ENCODE peak calls at places on chromosomes 1 and 21, in four cellular contexts. H, O, V and K are unnamed samples.

GRCh38 chr1:30888975-30889374 is 19.6 kb downstream of the SDC3 start:
- DNase-seq in H (no peak), O (no peak), V (no peak), K (no peak)

GRCh38 chr1:221356693-221357092 is 385.2 kb downstream of the DUSP10 start:
- DNase-seq in V (no peak), O (no peak), H (no peak), K (no peak)

GRCh38 chr1:156789621-156790318 is 22.4 kb downstream of the PRCC start:
- DNase-seq in V (no peak), O (no peak), H (no peak), K (no peak)

GRCh38 chr1:86994061-86994460 is 79.6 kb downstream of the HS2ST1 start:
- DNase-seq in H (no peak), V (no peak), O (no peak), K (no peak)

GRCh38 chr1:84876353-84876752 is 16.7 kb downstream of the LPAR3 start:
- DNase-seq in V (no peak), H (no peak), O (no peak), K (no peak)

GRCh38 chr1:246372502-246372901 is 134.6 kb downstream of the SMYD3 start:
- DNase-seq in V (no peak), O (no peak), H (no peak), K (no peak)

GRCh38 chr1:229230136-229230892 is 40.6 kb upstream of the RAB4A start:
- DNase-seq in O (peak; percentile 74), V (no peak), H (no peak), K (peak; percentile 52)

GRCh38 chr1:187999973-188000372 is 1171.2 kb downstream of the PLA2G4A start:
- DNase-seq in V (no peak), O (peak; percentile 2), H (no peak), K (no peak)

GRCh38 chr21:36910581-36911307 is 55.7 kb downstream of the HLCS start:
- DNase-seq in H (no peak), O (peak; percentile 17), V (no peak), K (no peak)

GRCh38 chr21:44317241-44317782 is 17.5 kb downstream of the PFKL start:
- DNase-seq in H (no peak), O (no peak), V (no peak), K (no peak)

GRCh38 chr1:118960026-118960561 is 28.0 kb downstream of the TBX15 start:
- DNase-seq in H (no peak), O (peak; percentile 33), V (no peak), K (peak; percentile 20)

GRCh38 chr1:93963585-93963984 is 54.4 kb upstream of the GCLM start:
- DNase-seq in V (no peak), H (no peak), O (peak; percentile 37), K (no peak)

GRCh38 chr1:44907909-44908308 is 64.9 kb upstream of the PTCH2 start:
- DNase-seq in H (no peak), V (no peak), O (no peak), K (no peak)

GRCh38 chr1:41481109-41481775 is 3.2 kb downstream of the EDN2 start:
- DNase-seq in H (no peak), V (no peak), O (no peak), K (no peak)

GRCh38 chr1:7229696-7230095 is 444.4 kb downstream of the CAMTA1 start:
- DNase-seq in O (no peak), V (no peak), H (no peak), K (no peak)

GRCh38 chr1:237012789-237013383 is 8.6 kb upstream of the MT1HL1 start:
- DNase-seq in V (peak; percentile 84), O (peak; percentile 42), H (no peak), K (no peak)

GRCh38 chr1:44819594-44820327 is 11.4 kb downstream of the BTBD19 start:
- DNase-seq in V (peak; percentile 88), H (peak; percentile 83), O (peak; percentile 92), K (peak; percentile 91)

GRCh38 chr1:202210370-202210769 is 16.8 kb downstream of the LGR6 start:
- DNase-seq in H (no peak), O (peak; percentile 48), V (no peak), K (no peak)

GRCh38 chr1:7561331-7561921 is 209.7 kb upstream of the VAMP3 start:
- DNase-seq in H (no peak), V (no peak), O (no peak), K (peak; percentile 48)

DNA sequence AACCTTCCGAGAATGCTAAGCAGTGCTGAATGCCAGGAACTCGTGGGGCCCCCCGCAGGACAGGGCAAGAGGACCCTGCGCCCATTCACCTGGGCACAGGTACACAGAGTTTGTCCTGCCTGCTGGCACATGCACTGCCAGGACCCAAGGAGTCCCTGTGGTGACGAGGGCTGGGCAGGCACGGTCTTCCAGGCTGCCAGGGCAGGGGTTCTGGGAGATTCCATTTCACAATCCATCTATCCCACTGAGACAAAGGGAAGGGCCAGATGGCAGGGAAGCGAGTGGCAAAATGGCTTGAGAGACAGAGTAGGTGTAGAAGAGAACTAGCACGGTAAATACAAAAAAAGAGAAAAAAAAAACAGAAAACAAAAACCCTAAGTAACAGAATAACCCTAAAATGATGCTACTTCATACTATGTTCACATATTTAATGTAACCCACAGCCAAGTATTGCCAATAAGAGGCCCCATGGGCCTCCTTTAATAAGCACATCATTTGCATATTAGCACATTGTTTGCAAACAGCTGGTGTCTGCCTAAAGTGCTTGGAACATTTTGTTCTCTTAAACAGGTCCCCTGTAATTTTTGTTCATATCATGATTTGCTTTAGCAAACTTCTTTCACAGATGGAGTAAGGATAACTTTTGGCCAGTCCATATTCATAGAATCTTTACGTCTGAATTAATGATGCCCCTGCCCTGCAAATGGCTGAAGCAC is 83.8 kb downstream of the STUM start:
- DNase-seq in O (no peak), V (peak; percentile 21), H (no peak), K (no peak)
- TF ChIP-seq CTCF in O (no peak), V (no peak), H (no peak), K (no peak)

GRCh38 chr1:23798662-23799142 is 1.9 kb downstream of the GALE start:
- DNase-seq in O (no peak), H (no peak), V (no peak), K (no peak)
- TF ChIP-seq CTCF in O (peak; percentile 10), H (no peak), V (no peak), K (no peak)

GRCh38 chr1:39104158-39105060 is 78.3 kb downstream of the NDUFS5 start:
- DNase-seq in V (peak; percentile 35), O (no peak), H (no peak), K (no peak)

GRCh38 chr1:39105061-39105840 is 79.1 kb downstream of the NDUFS5 start:
- DNase-seq in O (no peak), V (peak; percentile 77), H (peak; percentile 39), K (peak; percentile 78)

GRCh38 chr1:39103321-39104157 is 77.4 kb downstream of the NDUFS5 start:
- DNase-seq in H (no peak), V (no peak), O (peak; percentile 98), K (no peak)

GRCh38 chr1:39105841-39106765 is 80.0 kb downstream of the NDUFS5 start:
- DNase-seq in V (peak; percentile 51), H (no peak), O (no peak), K (peak; percentile 41)

DNA sequence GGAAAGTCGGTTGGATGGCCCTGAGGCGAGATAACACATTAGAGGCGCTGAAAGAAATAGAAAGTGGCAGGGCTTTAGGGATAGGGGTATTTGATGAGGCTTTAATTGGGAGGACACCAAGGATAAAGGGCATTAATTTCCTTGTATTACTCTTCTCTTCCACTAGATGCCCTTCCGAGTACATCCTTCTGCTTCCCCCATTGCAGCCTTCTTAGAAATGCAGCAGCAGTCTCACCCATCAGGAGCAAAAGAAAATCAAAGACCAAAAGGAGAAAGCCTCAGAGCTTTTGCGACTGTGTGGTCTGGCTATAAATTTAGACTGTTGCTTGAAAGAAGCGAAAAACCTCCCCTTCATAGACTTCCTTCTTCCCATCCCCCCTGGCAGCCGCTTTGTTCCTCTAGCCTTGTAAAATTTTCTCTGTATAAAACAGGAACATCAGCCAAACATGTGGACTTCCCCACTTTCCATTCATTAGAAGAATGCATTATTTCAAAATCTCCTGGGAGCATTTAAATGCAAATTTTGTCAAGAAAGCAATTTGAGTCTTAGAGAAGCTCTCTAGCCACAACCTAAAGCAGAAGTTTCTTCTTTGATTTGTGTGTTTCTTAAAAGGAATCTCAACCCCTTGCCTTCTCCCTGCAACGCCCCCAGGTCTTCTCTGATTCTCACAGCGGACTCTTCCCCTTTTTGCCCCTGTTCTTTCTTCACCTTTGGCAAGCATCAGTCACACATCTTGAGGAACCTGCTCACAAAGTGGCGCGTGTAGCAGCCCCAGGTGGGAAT is 76.6 kb downstream of the NDUFS5 start:
- DNase-seq in V (peak; percentile 43), H (no peak), O (peak; percentile 70), K (peak; percentile 75)
- TF ChIP-seq CTCF in V (peak; percentile 79), H (peak; percentile 33), O (peak; percentile 81), K (peak; percentile 64)

GRCh38 chr1:226568077-226568831 is 19.7 kb downstream of the STUM start:
- DNase-seq in O (no peak), V (no peak), H (no peak), K (no peak)
- TF ChIP-seq CTCF in O (peak; percentile 14), V (peak; percentile 49), H (no peak), K (peak; percentile 19)

GRCh38 chr21:29673096-29673610 is 266.6 kb downstream of the GRIK1 start:
- DNase-seq in H (no peak), V (no peak), O (no peak), K (no peak)

GRCh38 chr21:29674343-29674742 is 265.5 kb downstream of the GRIK1 start:
- DNase-seq in O (no peak), H (no peak), V (no peak), K (no peak)

GRCh38 chr21:29670228-29670627 is 269.6 kb downstream of the GRIK1 start:
- DNase-seq in O (no peak), H (no peak), V (no peak), K (no peak)

GRCh38 chr21:29669416-29669815 is 270.4 kb downstream of the GRIK1 start:
- DNase-seq in O (no peak), H (no peak), V (no peak), K (no peak)

DNA sequence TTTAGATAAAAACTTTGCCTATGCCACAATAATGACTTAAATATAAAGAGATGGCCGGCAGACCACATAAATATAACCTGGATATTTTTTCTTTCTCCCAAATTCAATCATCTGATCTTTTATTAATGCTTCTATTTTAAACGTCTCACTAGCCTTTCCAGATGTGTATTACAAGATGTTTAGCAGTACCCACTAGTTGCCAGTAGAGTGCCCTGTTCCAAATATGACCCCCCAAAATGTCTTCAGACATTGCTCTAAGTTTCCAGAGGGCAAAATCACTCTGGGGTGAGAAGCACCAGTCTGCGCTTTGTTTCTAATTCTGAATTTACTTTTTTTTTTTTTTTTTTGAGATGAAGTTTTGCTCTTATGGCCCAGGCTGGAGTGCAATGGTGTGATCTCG is 268.1 kb downstream of the GRIK1 start:
- DNase-seq in O (no peak), V (no peak), H (no peak), K (no peak)
- TF ChIP-seq CTCF in O (no peak), V (no peak), H (no peak), K (no peak)

GRCh38 chr1:198631292-198631691 is 7.5 kb upstream of the PTPRC start:
- DNase-seq in H (no peak), O (no peak), V (no peak), K (no peak)
- TF ChIP-seq CTCF in H (no peak), O (no peak), V (no peak), K (no peak)